ENCODE peak calls at places on chromosomes 1 and 21, in five cellular contexts. E is BJ, F is AG04450, R is GM12864, T is HFFc6. S is an unnamed sample.

GRCh38 chr1:91958926-91959325 is 9.7 kb downstream of the BRDT start:
- DNase-seq in F (no peak), E (no peak), R (no peak), T (no peak), S (no peak)

GRCh38 chr1:212667223-212668139 is 32.2 kb downstream of the BATF3 start:
- DNase-seq in F (peak; percentile 79), T (peak; percentile 98), R (no peak), E (peak; percentile 99), S (peak; percentile 20)

GRCh38 chr1:18009061-18009728 is 98.4 kb upstream of the IGSF21 start:
- DNase-seq in F (no peak), R (no peak), E (no peak), T (no peak), S (no peak)

GRCh38 chr1:9886063-9886742 is 23.9 kb downstream of the CTNNBIP1 start:
- DNase-seq in F (no peak), T (no peak), E (no peak), R (no peak), S (no peak)

GRCh38 chr1:8712413-8713229 is 104.8 kb downstream of the RERE start:
- DNase-seq in T (peak; percentile 80), R (no peak), F (peak; percentile 87), E (peak; percentile 67), S (peak; percentile 82)

GRCh38 chr1:97108200-97108599 is 386.6 kb downstream of the PTBP2 start:
- DNase-seq in R (no peak), F (no peak), E (no peak), T (peak; percentile 38), S (no peak)

GRCh38 chr1:6822530-6823359 is 37.5 kb downstream of the CAMTA1 start:
- DNase-seq in F (no peak), R (peak; percentile 18), T (no peak), E (no peak), S (no peak)

GRCh38 chr1:153293847-153294246 is 18.9 kb downstream of the PGLYRP3 start:
- DNase-seq in T (no peak), F (no peak), E (no peak), R (no peak), S (no peak)

GRCh38 chr1:223714849-223715709 is 2.7 kb downstream of the CAPN2 start:
- DNase-seq in T (peak; percentile 87), E (peak; percentile 75), F (no peak), R (no peak), S (peak; percentile 82)

GRCh38 chr21:42531771-42532170 is 18.1 kb downstream of the SLC37A1 start:
- DNase-seq in T (no peak), E (no peak), F (no peak), R (no peak), S (no peak)

GRCh38 chr21:41171210-41171609 is 3.2 kb downstream of the BACE2 start:
- DNase-seq in F (no peak), E (no peak), T (no peak), R (no peak), S (peak; percentile 91)

DNA sequence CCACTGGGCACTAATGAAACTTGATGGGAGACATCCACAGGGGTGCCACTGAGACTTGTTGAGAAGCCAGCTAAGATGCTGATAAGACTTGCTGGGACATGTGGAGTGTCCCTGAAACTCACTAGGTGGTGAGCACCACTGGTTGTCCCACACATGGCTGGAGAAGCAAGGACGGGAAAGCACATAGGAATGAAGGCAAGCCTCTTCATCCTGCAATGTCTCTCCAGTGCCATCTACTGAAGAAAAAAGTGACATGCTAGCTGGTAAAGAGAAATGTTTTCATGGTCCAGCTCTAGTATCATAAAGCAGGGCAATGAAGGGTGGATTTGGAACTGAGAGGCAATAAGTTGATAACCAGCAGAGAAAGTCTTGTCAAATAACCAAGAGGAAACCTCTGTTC is 283.0 kb downstream of the PAPPA2 start:
- DNase-seq in T (no peak), R (no peak), F (no peak), E (no peak), S (no peak)
- TF ChIP-seq CTCF in T (no peak), R (peak; percentile 21), F (no peak), E (peak; percentile 18), S (peak; percentile 22)

DNA sequence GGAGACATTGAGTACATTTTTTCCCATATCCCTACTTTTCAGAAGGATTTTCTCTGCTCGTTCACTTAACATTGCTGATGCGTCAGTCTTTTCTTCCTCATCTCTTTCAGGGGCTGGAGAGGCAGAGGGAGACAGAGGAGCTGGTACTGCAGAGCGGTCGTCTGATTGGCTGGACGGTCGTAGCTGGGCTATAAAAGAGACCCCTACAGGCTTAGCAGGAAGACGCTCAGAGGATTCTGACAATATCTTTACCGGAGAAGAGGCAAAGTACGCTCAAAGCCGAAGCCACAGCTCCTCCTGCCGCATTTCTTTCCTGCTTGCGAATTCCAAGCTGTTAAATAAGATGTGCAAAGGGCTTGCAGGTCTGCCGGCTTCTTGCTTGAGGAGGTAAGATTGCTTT is at the start of gene RGS4:
- DNase-seq in F (peak; percentile 93), E (peak; percentile 75), T (peak; percentile 98), R (no peak), S (peak; percentile 88)
- TF ChIP-seq CTCF in F (peak; percentile 88), E (peak; percentile 77), T (peak; percentile 84), R (no peak), S (peak; percentile 64)

DNA sequence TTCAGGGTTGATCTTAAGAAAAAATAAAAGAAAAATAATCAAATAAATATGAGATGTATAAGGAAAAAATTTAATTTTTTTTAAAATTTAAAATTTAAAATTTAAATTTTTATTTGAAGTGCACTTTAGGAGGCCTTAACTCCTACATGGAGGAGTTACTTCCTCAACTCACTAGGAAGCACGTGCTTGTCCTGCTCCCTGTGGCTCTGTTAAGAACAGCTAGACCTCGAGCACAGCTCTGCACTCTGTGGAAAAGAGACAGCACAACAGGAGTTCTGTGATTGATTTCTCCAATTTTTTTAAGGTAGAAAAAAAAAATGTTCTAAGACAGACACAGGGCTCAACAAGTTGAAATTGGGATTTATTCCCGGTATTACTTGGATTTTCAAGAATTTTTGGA is 356.7 kb upstream of the LYPLAL1 start:
- DNase-seq in E (no peak), R (no peak), F (no peak), T (no peak), S (no peak)
- TF ChIP-seq CTCF in E (no peak), R (no peak), F (no peak), T (no peak), S (peak; percentile 8)

DNA sequence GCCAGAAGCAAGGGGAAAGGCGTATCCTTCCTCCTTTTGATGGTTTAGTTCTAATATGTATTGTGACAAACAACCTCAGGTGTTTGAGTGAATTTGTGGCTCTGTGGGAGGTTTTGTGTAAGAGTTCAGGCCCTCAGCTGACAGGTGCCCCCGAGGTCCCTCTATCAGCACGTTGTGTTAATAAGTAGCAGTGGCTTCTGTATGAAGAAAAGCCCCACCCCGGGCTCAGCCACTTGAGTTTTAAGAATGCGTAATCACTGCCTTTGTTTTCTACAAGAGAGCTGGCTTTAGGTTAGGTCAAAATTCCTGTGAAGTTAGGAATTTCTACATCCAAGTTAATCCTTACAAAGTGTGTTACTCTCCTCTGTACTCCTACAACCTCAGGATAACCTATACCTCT is 92.4 kb upstream of the PGBD5 start:
- DNase-seq in R (no peak), F (no peak), E (no peak), T (no peak), S (no peak)
- TF ChIP-seq CTCF in R (no peak), F (no peak), E (no peak), T (no peak), S (no peak)

DNA sequence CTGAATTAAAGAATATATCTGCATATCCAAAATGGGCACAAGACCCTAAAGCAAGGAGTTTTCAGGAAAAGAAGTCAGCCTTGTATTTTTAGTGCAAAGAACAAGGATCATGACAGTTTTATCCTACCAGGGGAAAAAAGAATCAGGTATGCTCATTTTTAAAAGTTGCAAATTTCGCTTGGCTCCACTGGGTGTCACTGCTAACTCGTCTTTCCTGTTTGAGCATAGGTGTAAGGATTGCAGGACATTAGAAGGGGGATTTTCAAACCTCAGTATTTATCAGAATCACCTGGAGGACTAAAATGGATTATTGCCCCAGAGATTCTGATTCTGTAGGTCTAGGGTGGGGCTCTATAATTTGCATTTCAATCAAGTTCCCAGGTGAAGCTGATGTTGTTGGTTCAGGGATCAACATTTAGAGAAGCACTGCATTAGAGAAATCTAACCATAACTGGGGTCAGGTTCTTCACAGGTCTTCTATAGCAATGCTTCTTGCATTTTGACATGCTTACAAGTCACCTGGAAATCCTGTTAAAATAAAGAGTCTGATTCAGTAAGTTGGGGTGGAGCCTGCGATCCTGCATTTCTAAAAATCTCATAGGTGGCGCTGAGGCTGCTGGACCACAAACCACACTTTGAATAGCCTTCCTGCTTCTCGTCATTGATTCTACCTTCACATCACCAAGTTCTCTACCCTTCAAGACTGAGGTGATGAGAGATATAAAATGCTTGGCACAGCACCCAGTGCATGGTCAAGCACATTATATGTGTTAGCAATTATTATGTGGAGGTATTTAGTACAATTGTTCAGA is 39.6 kb downstream of the NUF2 start:
- DNase-seq in E (no peak), T (no peak), R (no peak), F (no peak), S (no peak)
- TF ChIP-seq CTCF in E (peak; percentile 51), T (peak; percentile 66), R (peak; percentile 36), F (peak; percentile 51), S (peak; percentile 62)

GRCh38 chr1:3550511-3551289 is 60.6 kb downstream of the MEGF6 start:
- DNase-seq in F (no peak), T (no peak), E (no peak), R (no peak), S (no peak)
- TF ChIP-seq CTCF in F (no peak), T (no peak), E (no peak), R (no peak), S (no peak)

DNA sequence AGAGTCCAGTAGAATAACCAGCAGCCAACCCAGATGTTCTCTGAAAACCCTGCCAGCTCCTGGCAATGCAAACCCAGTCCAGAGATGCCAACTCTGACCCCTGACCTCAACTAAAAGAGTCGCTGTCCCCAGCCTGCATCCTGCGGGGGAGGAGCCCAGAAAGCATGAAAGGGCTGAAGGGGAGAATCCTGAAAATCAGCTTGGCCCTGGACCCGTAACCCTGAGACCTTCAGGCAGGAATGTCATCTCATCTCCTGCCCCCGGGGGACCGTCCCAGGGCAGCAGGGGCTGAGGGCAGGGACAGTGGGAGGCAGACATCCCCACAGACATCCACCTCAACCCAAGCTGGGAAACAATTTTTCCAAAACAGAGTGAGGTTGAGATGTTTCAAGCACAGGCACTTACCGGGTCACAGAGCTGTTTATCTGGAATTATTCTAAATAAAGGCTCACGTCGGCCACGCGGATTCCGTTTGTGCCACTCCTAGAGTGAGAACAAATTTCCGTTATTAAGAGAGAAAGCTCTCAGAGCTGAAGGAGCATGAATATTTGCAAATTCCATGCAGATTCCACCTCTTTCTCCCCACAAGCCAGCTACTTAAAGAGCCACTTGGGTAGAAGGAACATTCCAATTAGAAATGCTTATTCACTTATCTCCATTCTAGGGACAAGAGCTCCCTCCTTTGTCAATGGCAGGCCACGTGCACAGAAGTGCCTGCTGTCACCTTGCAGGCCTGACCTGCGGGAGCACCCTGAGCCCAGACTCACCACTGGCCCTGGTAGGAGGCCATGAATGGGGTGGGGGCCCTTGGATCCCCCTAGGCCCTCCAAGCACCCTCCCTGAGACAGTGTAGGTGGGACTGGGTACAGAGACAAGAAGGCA is 240.2 kb downstream of the NPHP4 start:
- DNase-seq in R (no peak), T (no peak), E (no peak), F (no peak), S (no peak)
- TF ChIP-seq CTCF in R (no peak), T (no peak), E (no peak), F (no peak), S (no peak)